ENCODE peak calls at places on chromosomes 7 and 10, in nine cellular contexts. L, V, D, M, J, C, F, O and N are unnamed samples.

GRCh38 chr10:20492447-20492846 is 404.7 kb downstream of the NEBL start:
- DNase-seq in L (no peak), V (no peak), D (no peak), M (no peak), J (no peak), C (no peak), F (peak), O (no peak), N (no peak)

GRCh38 chr7:100726998-100727761 is 6.2 kb upstream of the ZAN start:
- DNase-seq in L (no peak), V (no peak), D (no peak), M (no peak), J (no peak), C (no peak), F (no peak), O (no peak), N (no peak)

GRCh38 chr10:34960983-34961382 is 129.2 kb downstream of the CUL2 start:
- DNase-seq in L (no peak), V (no peak), D (peak), M (no peak), J (no peak), C (no peak), F (no peak), O (no peak), N (no peak)

GRCh38 chr10:100805543-100806355 is 60.4 kb downstream of the PAX2 start:
- DNase-seq in L (no peak), V (no peak), D (no peak), M (peak), J (no peak), C (no peak), F (no peak), O (peak), N (no peak)

GRCh38 chr10:86364551-86365345 is 1.8 kb downstream of the GRID1 start:
- DNase-seq in L (no peak), V (no peak), D (no peak), M (peak), J (no peak), C (no peak), F (no peak), O (peak), N (no peak)

GRCh38 chr10:36036137-36036536 is 394.0 kb upstream of the FZD8 start:
- DNase-seq in L (no peak), V (no peak), D (no peak), M (no peak), J (no peak), C (no peak), F (no peak), O (no peak), N (no peak)

GRCh38 chr10:71141528-71141927 is 70.8 kb upstream of the UNC5B start:
- DNase-seq in L (no peak), V (no peak), D (no peak), M (no peak), J (no peak), C (no peak), F (no peak), O (no peak), N (no peak)

GRCh38 chr10:19816420-19817250 is at the start of gene PLXDC2:
- DNase-seq in L (peak), V (peak), D (peak), M (peak), J (peak), C (peak), F (peak), O (peak), N (no peak)

GRCh38 chr10:100341953-100342626 is 4.9 kb upstream of the SCD start:
- DNase-seq in L (peak), V (peak), D (peak), M (peak), J (peak), C (no peak), F (peak), O (peak), N (no peak)

GRCh38 chr10:70960316-70960715 is 72.0 kb upstream of the PCBD1 start:
- DNase-seq in L (no peak), V (no peak), D (no peak), M (no peak), J (no peak), C (no peak), F (no peak), O (no peak), N (no peak)

GRCh38 chr10:451021-451471 is 238.4 kb downstream of the DIP2C start:
- DNase-seq in L (no peak), V (peak), D (no peak), M (no peak), J (no peak), C (no peak), F (no peak), O (no peak), N (peak)

GRCh38 chr10:42979730-42980467 is 97.0 kb upstream of the RET start:
- DNase-seq in L (peak), V (no peak), D (no peak), M (no peak), J (no peak), C (no peak), F (no peak), O (no peak), N (no peak)

GRCh38 chr10:3969876-3970666 is 185.1 kb upstream of the KLF6 start:
- DNase-seq in L (no peak), V (peak), D (no peak), M (no peak), J (no peak), C (no peak), F (no peak), O (no peak), N (no peak)

GRCh38 chr7:155234950-155235789 is 62.5 kb upstream of the INSIG1 start:
- DNase-seq in L (no peak), V (no peak), D (no peak), M (no peak), J (no peak), C (no peak), F (peak), O (peak), N (no peak)

GRCh38 chr10:83165164-83165563 is 974.1 kb upstream of the GHITM start:
- DNase-seq in L (no peak), V (no peak), D (no peak), M (no peak), J (no peak), C (no peak), F (no peak), O (no peak), N (no peak)

GRCh38 chr10:11197266-11197712 is 179.6 kb downstream of the CELF2 start:
- DNase-seq in L (peak), V (peak), D (peak), M (peak), J (peak), C (peak), F (peak), O (no peak), N (no peak)

GRCh38 chr7:69598487-69599148 is 343 bp downstream of the AUTS2 start:
- DNase-seq in L (peak), V (no peak), D (peak), M (peak), J (peak), C (peak), F (no peak), O (no peak), N (no peak)

GRCh38 chr10:91511549-91512330 is 101.6 kb downstream of the HECTD2 start:
- DNase-seq in L (no peak), V (no peak), D (no peak), M (no peak), J (no peak), C (no peak), F (no peak), O (no peak), N (no peak)

GRCh38 chr7:38329340-38329739 is 55.9 kb upstream of the TARP start:
- DNase-seq in L (no peak), V (no peak), D (no peak), M (no peak), J (no peak), C (no peak), F (no peak), O (no peak), N (no peak)

GRCh38 chr7:159103382-159104187 is 41.1 kb downstream of the VIPR2 start:
- DNase-seq in L (peak), V (no peak), D (peak), M (peak), J (peak), C (no peak), F (no peak), O (peak), N (no peak)

GRCh38 chr10:124568858-124569622 is 107.4 kb downstream of the LHPP start:
- DNase-seq in L (no peak), V (no peak), D (peak), M (peak), J (peak), C (no peak), F (no peak), O (no peak), N (no peak)

GRCh38 chr7:34044319-34044643 is 138.9 kb downstream of the BMPER start:
- DNase-seq in L (no peak), V (no peak), D (no peak), M (no peak), J (peak), C (no peak), F (no peak), O (no peak), N (no peak)

GRCh38 chr7:34041716-34042115 is 136.4 kb downstream of the BMPER start:
- DNase-seq in L (no peak), V (no peak), D (no peak), M (no peak), J (no peak), C (no peak), F (no peak), O (no peak), N (no peak)

GRCh38 chr7:34044734-34045353 is 139.5 kb downstream of the BMPER start:
- DNase-seq in L (no peak), V (no peak), D (no peak), M (no peak), J (no peak), C (no peak), F (no peak), O (no peak), N (no peak)

GRCh38 chr7:34043461-34044318 is 138.4 kb downstream of the BMPER start:
- DNase-seq in L (no peak), V (no peak), D (no peak), M (no peak), J (no peak), C (no peak), F (no peak), O (no peak), N (no peak)

DNA sequence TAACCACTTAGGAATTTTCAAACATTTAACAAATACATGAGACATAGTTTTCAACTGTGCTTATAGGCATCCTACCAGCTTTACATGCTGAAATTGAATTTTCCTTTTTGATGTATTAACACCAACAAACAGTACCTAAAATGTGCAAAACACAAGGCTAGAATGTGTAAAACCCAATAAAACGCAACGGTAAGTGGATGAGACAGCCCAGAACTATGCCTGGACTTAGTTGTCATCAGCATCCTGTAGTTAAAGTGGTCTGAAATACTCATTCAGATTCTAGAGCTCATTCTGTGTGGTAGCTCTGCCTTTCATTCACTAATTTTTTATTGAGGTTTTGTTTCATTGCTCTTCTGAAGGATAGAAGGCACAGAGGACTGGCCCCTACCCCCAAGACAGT is 137.1 kb downstream of the BMPER start:
- DNase-seq in L (no peak), V (no peak), D (no peak), M (no peak), J (no peak), C (no peak), F (no peak), O (no peak), N (no peak)
- H3K27ac ChIP-seq in L (no peak), V (no peak), D (no peak), M (no peak), J (no peak), C (no peak), F (no peak), O (no peak), N (no peak)

GRCh38 chr10:49189422-49189821 is 1.2 kb upstream of the TMEM273 start:
- DNase-seq in L (no peak), V (no peak), D (no peak), M (no peak), J (no peak), C (no peak), F (no peak), O (no peak), N (no peak)
- H3K27ac ChIP-seq in L (peak), V (peak), D (peak), M (peak), J (no peak), C (peak), F (no peak), O (peak), N (no peak)

GRCh38 chr7:102931757-102932156 is 19.0 kb downstream of the LRRC17 start:
- DNase-seq in L (no peak), V (no peak), D (no peak), M (no peak), J (no peak), C (no peak), F (no peak), O (no peak), N (no peak)

GRCh38 chr7:102925962-102926825 is 13.4 kb downstream of the LRRC17 start:
- DNase-seq in L (no peak), V (no peak), D (no peak), M (no peak), J (no peak), C (no peak), F (no peak), O (no peak), N (no peak)

GRCh38 chr7:102927303-102927933 is 14.6 kb downstream of the LRRC17 start:
- DNase-seq in L (no peak), V (no peak), D (no peak), M (no peak), J (no peak), C (no peak), F (no peak), O (no peak), N (no peak)
- H3K27ac ChIP-seq in L (no peak), V (no peak), D (no peak), M (no peak), J (no peak), C (no peak), F (no peak), O (no peak), N (no peak)

GRCh38 chr7:130909881-130910672 is 176.1 kb upstream of the KLF14 start:
- DNase-seq in L (no peak), V (no peak), D (no peak), M (no peak), J (no peak), C (no peak), F (no peak), O (no peak), N (no peak)

GRCh38 chr7:130912910-130913720 is 179.1 kb upstream of the KLF14 start:
- DNase-seq in L (peak), V (peak), D (peak), M (peak), J (peak), C (peak), F (peak), O (peak), N (peak)

GRCh38 chr7:130913721-130914588 is 179.9 kb upstream of the KLF14 start:
- DNase-seq in L (no peak), V (no peak), D (no peak), M (no peak), J (no peak), C (no peak), F (no peak), O (no peak), N (no peak)

GRCh38 chr7:130910949-130911944 is 177.2 kb upstream of the KLF14 start:
- DNase-seq in L (no peak), V (no peak), D (no peak), M (no peak), J (no peak), C (no peak), F (no peak), O (no peak), N (no peak)

GRCh38 chr7:130912086-130912909 is 178.3 kb upstream of the KLF14 start:
- DNase-seq in L (no peak), V (no peak), D (no peak), M (no peak), J (no peak), C (no peak), F (no peak), O (no peak), N (no peak)
- H3K27ac ChIP-seq in L (peak), V (peak), D (peak), M (peak), J (peak), C (peak), F (peak), O (peak), N (peak)

DNA sequence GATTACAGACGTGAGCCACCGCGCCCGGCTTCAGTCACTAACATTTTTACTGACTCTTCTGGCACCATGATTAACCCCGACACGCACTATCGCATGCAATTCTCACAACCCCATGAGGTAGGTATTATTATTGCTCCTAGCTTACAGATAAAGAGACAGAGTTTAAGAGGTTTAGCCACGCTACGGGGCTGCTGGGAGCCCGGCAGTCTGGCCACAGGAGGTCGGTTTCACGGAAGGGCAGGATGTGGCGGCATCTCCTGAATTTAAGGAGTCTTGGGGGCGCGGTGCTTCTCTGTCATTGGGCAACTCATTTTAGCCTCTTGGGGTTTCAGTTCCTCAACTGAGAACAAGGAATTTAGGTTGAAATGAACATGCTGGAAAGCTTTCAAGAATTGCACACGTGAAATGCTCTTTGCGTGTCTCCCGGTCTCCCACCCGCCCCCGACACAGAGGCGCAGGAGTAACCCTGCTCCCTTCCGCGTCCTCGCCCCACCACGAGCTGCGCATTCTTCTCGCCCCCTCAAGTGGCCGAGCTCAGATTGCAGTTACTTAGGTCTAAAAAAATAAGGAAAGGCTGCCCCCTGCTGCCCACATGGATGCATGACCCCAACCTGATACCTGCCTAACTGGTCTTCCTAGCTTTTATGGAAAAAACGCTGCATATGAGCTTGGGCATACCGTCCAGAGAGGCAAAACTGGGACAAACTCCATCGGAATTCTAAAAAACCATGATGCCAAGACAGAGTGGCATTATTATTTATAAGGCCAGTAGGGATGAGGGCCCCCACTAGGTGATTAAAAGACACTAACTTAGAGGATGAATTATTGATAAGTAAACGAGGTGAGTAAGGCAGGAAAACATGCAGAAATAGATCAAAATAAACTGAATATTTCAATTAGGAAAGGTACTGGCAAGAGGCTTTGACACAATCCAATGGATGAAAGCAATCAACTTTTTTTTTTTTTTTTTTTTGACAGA is 12.4 kb downstream of the PRSS2 start:
- DNase-seq in L (peak), V (peak), D (peak), M (peak), J (peak), C (peak), F (peak), O (peak), N (peak)
- H3K27ac ChIP-seq in L (no peak), V (no peak), D (no peak), M (no peak), J (no peak), C (no peak), F (no peak), O (peak), N (peak)

GRCh38 chr7:143126146-143126545 is 5.7 kb upstream of the PIP start:
- DNase-seq in L (no peak), V (no peak), D (no peak), M (no peak), J (no peak), C (no peak), F (no peak), O (no peak), N (no peak)
- H3K27ac ChIP-seq in L (no peak), V (no peak), D (no peak), M (no peak), J (no peak), C (no peak), F (no peak), O (no peak), N (no peak)